ENCODE peak calls at places on chromosomes 13 and 19, in eight cellular contexts. F is PC-9; I is heart left ventricle; S is CD4-positive, CD25-positive, alpha-beta regulatory T cell; Z is neural progenitor cell; K is CD8-positive, alpha-beta memory T cell; R is esophagus squamous epithelium; T is CD4-positive, alpha-beta memory T cell. Y is an unnamed sample.

GRCh38 chr19:16814526-16815100 is 14.6 kb upstream of the SIN3B start:
- DNase-seq in F (no peak), I (no peak), S (no peak), Z (no peak), K (no peak), R (no peak), T (no peak), Y (no peak)

GRCh38 chr19:3632739-3633558 is 6.4 kb upstream of the CACTIN start:
- DNase-seq in F (no peak), I (no peak), S (no peak), Z (no peak), K (no peak), R (no peak), T (no peak), Y (no peak)

GRCh38 chr13:79901336-79901735 is 420.4 kb downstream of the NDFIP2 start:
- DNase-seq in F (no peak), I (no peak), S (no peak), Z (peak), K (no peak), R (no peak), T (no peak), Y (no peak)

GRCh38 chr19:21677696-21678418 is 89.5 kb downstream of the ZNF100 start:
- DNase-seq in F (no peak), I (no peak), S (no peak), Z (no peak), K (no peak), R (no peak), T (no peak), Y (no peak)

GRCh38 chr19:3142292-3142670 is 6.4 kb downstream of the GNA15 start:
- DNase-seq in F (no peak), I (no peak), S (no peak), Z (no peak), K (no peak), R (no peak), T (no peak), Y (no peak)

GRCh38 chr19:18233224-18233825 is 7.1 kb upstream of the PDE4C start:
- DNase-seq in F (peak), I (peak), S (peak), Z (peak), K (peak), R (no peak), T (peak), Y (no peak)

GRCh38 chr13:26557393-26558073 is at the start of gene WASF3:
- DNase-seq in F (peak), I (peak), S (no peak), Z (peak), K (no peak), R (no peak), T (no peak), Y (peak)

GRCh38 chr19:44176590-44176989 is 11.7 kb downstream of the ZNF226 start:
- DNase-seq in F (no peak), I (no peak), S (no peak), Z (no peak), K (no peak), R (no peak), T (no peak), Y (no peak)

GRCh38 chr13:98826156-98826555 is 73.7 kb upstream of the SLC15A1 start:
- DNase-seq in F (no peak), I (no peak), S (no peak), Z (peak), K (no peak), R (no peak), T (no peak), Y (no peak)

GRCh38 chr13:79541426-79542049 is 60.6 kb downstream of the NDFIP2 start:
- DNase-seq in F (no peak), I (no peak), S (peak), Z (peak), K (peak), R (no peak), T (peak), Y (peak)

GRCh38 chr19:43675269-43675879 is 5.4 kb upstream of the PLAUR start:
- DNase-seq in F (peak), I (no peak), S (no peak), Z (no peak), K (no peak), R (no peak), T (no peak), Y (no peak)

GRCh38 chr13:78187781-78188180 is 269.1 kb upstream of the EDNRB start:
- DNase-seq in F (no peak), I (no peak), S (no peak), Z (no peak), K (no peak), R (no peak), T (no peak), Y (no peak)

GRCh38 chr19:18227781-18228271 is 1.6 kb upstream of the PDE4C start:
- DNase-seq in F (no peak), I (no peak), S (no peak), Z (no peak), K (no peak), R (no peak), T (no peak), Y (no peak)

GRCh38 chr19:16457195-16457953 is 14.4 kb downstream of the EPS15L1 start:
- DNase-seq in F (peak), I (peak), S (no peak), Z (peak), K (no peak), R (no peak), T (no peak), Y (peak)

DNA sequence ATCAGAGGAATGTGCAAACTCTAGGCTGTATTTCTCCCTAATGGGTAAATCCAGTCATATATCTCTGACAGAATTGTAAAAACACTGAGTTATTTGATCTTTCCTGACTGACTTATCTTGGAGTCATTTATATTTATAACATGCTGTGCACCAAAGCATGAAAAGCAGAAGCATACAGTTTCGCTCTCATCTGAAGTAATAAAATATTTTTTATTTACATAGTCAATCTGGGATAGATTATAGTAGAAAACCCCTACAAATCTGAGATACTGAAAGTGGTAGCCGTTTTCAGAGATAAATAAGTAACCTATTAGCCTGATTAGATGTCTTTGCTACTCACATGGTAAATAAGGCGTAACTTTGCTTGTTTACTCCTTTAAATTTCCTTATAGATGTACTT is 35.0 kb downstream of the LRCH1 start:
- DNase-seq in F (no peak), I (no peak), S (no peak), Z (no peak), K (no peak), R (no peak), T (no peak), Y (no peak)
- H3K4me3 ChIP-seq in F (no peak), I (no peak), S (no peak), Z (no peak), K (no peak), R (no peak), T (no peak), Y (peak)

GRCh38 chr19:29711584-29712132 is 3.4 kb downstream of the C19orf12 start:
- DNase-seq in F (no peak), I (no peak), S (peak), Z (no peak), K (no peak), R (no peak), T (peak), Y (no peak)

GRCh38 chr19:29706635-29707034 is 8.4 kb downstream of the C19orf12 start:
- DNase-seq in F (no peak), I (no peak), S (no peak), Z (no peak), K (no peak), R (no peak), T (no peak), Y (no peak)

GRCh38 chr19:29705706-29706105 is 9.4 kb downstream of the C19orf12 start:
- DNase-seq in F (no peak), I (no peak), S (no peak), Z (no peak), K (no peak), R (no peak), T (no peak), Y (no peak)

GRCh38 chr19:29704562-29705558 is 10.2 kb downstream of the C19orf12 start:
- DNase-seq in F (no peak), I (no peak), S (no peak), Z (no peak), K (no peak), R (no peak), T (no peak), Y (no peak)

DNA sequence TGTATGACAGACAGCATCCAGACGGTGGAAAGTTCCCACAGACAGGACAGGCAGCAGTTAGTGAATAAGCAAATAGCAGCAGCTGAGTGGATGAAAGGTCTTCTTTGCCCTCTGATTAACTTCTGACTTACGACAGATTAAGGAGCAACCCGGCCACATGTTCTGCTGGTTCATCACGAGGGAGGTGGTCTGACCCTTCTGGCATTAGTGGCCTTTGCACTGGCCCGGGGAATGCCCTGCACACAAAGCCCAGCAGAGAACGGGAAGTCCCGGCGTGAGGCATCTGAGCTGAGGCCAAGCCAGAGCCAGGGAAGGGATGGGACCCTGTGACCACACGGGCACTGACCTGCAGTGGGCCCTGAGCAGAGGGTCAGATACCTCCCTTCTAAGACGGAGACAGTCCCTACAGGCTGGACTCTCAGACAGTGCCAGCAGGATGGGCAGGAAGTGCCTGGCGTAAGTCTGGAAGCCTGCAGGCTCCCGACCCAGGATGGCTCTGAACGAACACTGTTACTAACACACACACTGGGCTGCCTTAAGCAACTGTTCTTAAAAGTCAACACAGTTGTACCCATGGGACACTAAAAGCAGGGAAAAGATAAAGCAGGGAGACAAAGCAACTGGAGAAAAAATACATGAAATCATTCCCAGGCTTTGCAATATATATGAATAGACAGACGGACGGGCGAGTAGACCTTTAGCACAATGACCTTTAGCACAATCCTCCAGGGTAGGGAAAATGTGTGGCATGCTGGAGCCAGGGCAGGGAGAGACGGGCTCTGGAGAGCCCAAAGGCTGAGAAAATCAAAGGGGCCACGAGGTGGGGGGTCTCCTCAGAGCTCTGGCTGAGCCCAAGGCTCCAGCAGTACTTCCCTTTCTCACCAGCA is 6.3 kb downstream of the C19orf12 start:
- DNase-seq in F (no peak), I (no peak), S (no peak), Z (no peak), K (no peak), R (no peak), T (no peak), Y (no peak)
- H3K4me3 ChIP-seq in F (no peak), I (peak), S (no peak), Z (no peak), K (no peak), R (no peak), T (no peak), Y (no peak)

DNA sequence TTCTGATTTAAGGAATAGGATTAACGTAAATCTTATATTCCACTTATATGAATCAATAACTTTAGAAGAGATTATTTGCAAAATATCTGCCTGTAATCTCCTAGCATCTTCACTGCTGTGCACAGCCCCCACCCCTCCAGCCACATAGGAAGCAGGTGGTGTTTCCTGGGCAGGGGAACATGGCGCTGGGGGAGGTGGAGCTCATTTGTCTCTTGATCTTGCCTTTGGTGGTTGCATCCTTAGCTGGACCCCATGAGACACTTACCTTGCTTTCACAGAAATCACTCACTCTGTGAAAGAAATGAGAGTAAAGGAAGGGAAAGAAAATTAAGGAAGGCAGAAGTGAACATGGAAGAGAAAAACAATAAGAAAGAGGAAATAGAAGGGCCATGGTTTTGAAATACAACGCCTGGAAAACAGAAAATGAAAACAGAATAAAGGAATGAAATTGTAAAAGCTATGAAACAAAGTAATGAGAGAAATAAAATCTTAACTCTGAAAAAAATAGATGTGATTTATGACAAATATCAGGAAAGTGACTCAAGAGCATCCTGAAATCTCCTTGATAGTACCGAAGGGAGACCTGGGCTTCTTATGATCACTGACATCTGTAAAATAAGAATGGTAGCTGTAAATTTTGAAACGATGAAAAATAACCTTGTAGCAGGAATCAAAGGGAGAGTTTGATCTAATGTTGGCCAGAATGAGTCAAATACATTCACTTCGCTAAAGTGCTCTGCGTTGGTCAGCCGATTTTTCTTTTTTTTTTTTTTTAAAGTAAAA is 17.2 kb upstream of the RNASEH2B start:
- DNase-seq in F (no peak), I (no peak), S (peak), Z (no peak), K (peak), R (no peak), T (peak), Y (peak)
- H3K4me3 ChIP-seq in F (no peak), I (no peak), S (peak), Z (no peak), K (peak), R (no peak), T (peak), Y (peak)

GRCh38 chr13:110298221-110298565 is 8.8 kb downstream of the COL4A1 start:
- DNase-seq in F (no peak), I (no peak), S (no peak), Z (no peak), K (no peak), R (no peak), T (no peak), Y (no peak)
- H3K4me3 ChIP-seq in F (no peak), I (peak), S (no peak), Z (no peak), K (no peak), R (peak), T (no peak), Y (no peak)

GRCh38 chr19:45363861-45364459 is 6.4 kb downstream of the ERCC2 start:
- DNase-seq in F (no peak), I (no peak), S (no peak), Z (no peak), K (no peak), R (no peak), T (no peak), Y (no peak)

GRCh38 chr19:45370410-45371204 is at the start of gene ERCC2:
- DNase-seq in F (peak), I (peak), S (peak), Z (peak), K (peak), R (peak), T (peak), Y (peak)

GRCh38 chr19:45364696-45365095 is 5.7 kb downstream of the ERCC2 start:
- DNase-seq in F (peak), I (no peak), S (no peak), Z (no peak), K (no peak), R (no peak), T (no peak), Y (no peak)

GRCh38 chr19:45368127-45368526 is 2.2 kb downstream of the ERCC2 start:
- DNase-seq in F (no peak), I (no peak), S (no peak), Z (no peak), K (no peak), R (no peak), T (no peak), Y (no peak)

GRCh38 chr19:45368737-45369340 is 1.5 kb downstream of the ERCC2 start:
- DNase-seq in F (no peak), I (no peak), S (no peak), Z (peak), K (no peak), R (no peak), T (no peak), Y (no peak)
- H3K4me3 ChIP-seq in F (no peak), I (no peak), S (no peak), Z (peak), K (no peak), R (no peak), T (no peak), Y (no peak)

Y was measured in GM06990.